ENCODE peak calls at places on chromosomes 12 and 14, in eight cellular contexts. V, B, J, M, U, D, P and C are unnamed samples.

GRCh38 chr12:124675881-124676688 is 108.7 kb upstream of the NCOR2 start:
- DNase-seq in V (no peak), B (peak; percentile 94), J (peak; percentile 68), M (peak; percentile 50), U (no peak), D (peak; percentile 71), P (no peak), C (no peak)

GRCh38 chr12:132110677-132111076 is 33.4 kb downstream of the DDX51 start:
- DNase-seq in V (no peak), B (no peak), J (no peak), M (no peak), U (no peak), D (no peak), P (no peak), C (no peak)

GRCh38 chr14:104245723-104246122 is 107.3 kb downstream of the KIF26A start:
- DNase-seq in V (no peak), B (no peak), J (no peak), M (no peak), U (no peak), D (no peak), P (no peak), C (no peak)

GRCh38 chr12:25889185-25889584 is 69.3 kb upstream of the RASSF8 start:
- DNase-seq in V (no peak), B (no peak), J (no peak), M (no peak), U (no peak), D (no peak), P (no peak), C (no peak)

GRCh38 chr14:95953111-95953724 is 76.6 kb downstream of the TUNAR start:
- DNase-seq in V (no peak), B (no peak), J (no peak), M (peak; percentile 44), U (no peak), D (no peak), P (no peak), C (peak; percentile 13)

GRCh38 chr12:42135264-42135814 is 9.3 kb downstream of the GXYLT1 start:
- DNase-seq in V (no peak), B (no peak), J (no peak), M (no peak), U (no peak), D (no peak), P (no peak), C (no peak)

GRCh38 chr12:94879542-94879941 is 124.0 kb downstream of the NDUFA12 start:
- DNase-seq in V (no peak), B (no peak), J (no peak), M (peak; percentile 65), U (no peak), D (no peak), P (no peak), C (no peak)

GRCh38 chr12:50633950-50634349 is 129.2 kb downstream of the DIP2B start:
- DNase-seq in V (no peak), B (no peak), J (no peak), M (no peak), U (no peak), D (no peak), P (no peak), C (no peak)

GRCh38 chr12:116916714-116917114 is 6.0 kb downstream of the FBXW8 start:
- DNase-seq in V (no peak), B (no peak), J (peak; percentile 69), M (no peak), U (no peak), D (peak; percentile 43), P (peak; percentile 58), C (peak; percentile 69)
- TF ChIP-seq CTCF in V (no peak), B (peak; percentile 31), J (peak; percentile 34), M (no peak), U (no peak), D (no peak), P (peak; percentile 26), C (no peak)

GRCh38 chr12:31279525-31279924 is 46.4 kb downstream of the SINHCAF start:
- DNase-seq in V (no peak), B (no peak), J (no peak), M (no peak), U (no peak), D (no peak), P (no peak), C (no peak)
- TF ChIP-seq CTCF in V (no peak), B (no peak), J (no peak), M (no peak), U (no peak), D (no peak), P (no peak), C (no peak)

GRCh38 chr14:28755930-28756895 is 10.4 kb upstream of the FOXG1 start:
- DNase-seq in V (no peak), B (no peak), J (no peak), M (no peak), U (no peak), D (no peak), P (no peak), C (no peak)
- TF ChIP-seq CTCF in V (no peak), B (no peak), J (no peak), M (no peak), U (no peak), D (no peak), P (no peak), C (no peak)

GRCh38 chr14:85974602-85975001 is 444.7 kb downstream of the FLRT2 start:
- DNase-seq in V (no peak), B (no peak), J (no peak), M (no peak), U (no peak), D (no peak), P (no peak), C (no peak)

GRCh38 chr14:85978851-85979250 is 448.9 kb downstream of the FLRT2 start:
- DNase-seq in V (no peak), B (no peak), J (no peak), M (no peak), U (no peak), D (no peak), P (no peak), C (no peak)
- TF ChIP-seq CTCF in V (no peak), B (no peak), J (no peak), M (no peak), U (no peak), D (no peak), P (no peak), C (no peak)

GRCh38 chr14:29521526-29522137 is 406.0 kb downstream of the PRKD1 start:
- DNase-seq in V (no peak), B (no peak), J (peak; percentile 41), M (peak; percentile 16), U (no peak), D (no peak), P (no peak), C (no peak)

GRCh38 chr14:29518335-29518734 is 409.3 kb downstream of the PRKD1 start:
- DNase-seq in V (no peak), B (no peak), J (no peak), M (no peak), U (no peak), D (no peak), P (no peak), C (no peak)
- TF ChIP-seq CTCF in V (no peak), B (no peak), J (no peak), M (no peak), U (no peak), D (no peak), P (peak; percentile 39), C (peak; percentile 11)

DNA sequence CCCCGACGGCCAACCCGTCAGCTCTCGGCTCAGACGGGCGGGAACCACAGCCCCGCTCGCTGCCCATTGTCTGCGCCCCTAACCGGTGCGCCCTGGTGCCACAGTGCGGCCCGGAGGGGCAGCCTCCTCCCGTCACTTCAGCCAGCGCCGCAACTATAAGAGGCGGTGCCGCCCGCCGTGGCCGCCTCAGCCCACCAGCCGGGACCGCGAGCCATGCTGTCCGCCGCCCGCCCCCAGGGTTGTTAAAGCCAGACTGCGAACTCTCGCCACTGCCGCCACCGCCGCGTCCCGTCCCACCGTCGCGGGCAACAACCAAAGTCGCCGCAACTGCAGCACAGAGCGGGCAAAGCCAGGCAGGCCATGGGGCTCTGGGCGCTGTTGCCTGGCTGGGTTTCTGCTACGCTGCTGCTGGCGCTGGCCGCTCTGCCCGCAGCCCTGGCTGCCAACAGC is at the start of gene WNT1:
- DNase-seq in V (no peak), B (no peak), J (no peak), M (peak; percentile 52), U (no peak), D (no peak), P (no peak), C (no peak)
- TF ChIP-seq CTCF in V (no peak), B (no peak), J (no peak), M (peak; percentile 32), U (peak; percentile 6), D (no peak), P (no peak), C (peak; percentile 10)

DNA sequence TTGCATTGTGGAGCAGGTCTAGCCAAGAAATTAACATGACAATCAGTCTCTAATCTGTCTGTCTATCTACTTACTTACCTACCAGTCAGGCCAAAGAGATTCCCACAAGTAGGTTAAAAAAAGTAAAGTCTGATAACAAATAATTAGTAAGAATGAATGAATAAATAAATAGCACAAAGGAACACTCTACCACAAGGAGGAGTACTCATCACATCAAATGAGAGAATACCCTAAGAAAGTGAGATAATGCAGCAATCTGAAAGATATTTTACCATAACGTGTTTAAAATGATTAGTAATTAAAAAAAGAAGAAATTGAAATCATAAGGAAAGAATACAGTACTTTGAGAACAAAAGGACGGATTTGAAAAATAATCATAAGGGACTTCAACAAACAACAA is 187.2 kb downstream of the SYNE2 start:
- DNase-seq in V (no peak), B (no peak), J (no peak), M (no peak), U (no peak), D (no peak), P (peak; percentile 7), C (no peak)
- TF ChIP-seq CTCF in V (no peak), B (no peak), J (no peak), M (no peak), U (no peak), D (peak; percentile 34), P (peak; percentile 32), C (no peak)